ENCODE peak calls at places on chromosomes 2 and 18, in four cellular contexts. O is suprapubic skin, D is right cardiac atrium, E is cardiac muscle cell. H is an unnamed sample.

GRCh38 chr18:8616026-8616401 is 6.8 kb downstream of the RAB12 start:
- DNase-seq in O (no peak), D (no peak), E (no peak), H (no peak)

GRCh38 chr2:181252248-181253148 is 204.7 kb upstream of the ITGA4 start:
- DNase-seq in O (no peak), D (no peak), E (peak; percentile 4), H (no peak)

GRCh38 chr2:160783481-160783880 is 289.9 kb upstream of the RBMS1 start:
- DNase-seq in O (no peak), D (no peak), E (peak; percentile 45), H (no peak)

GRCh38 chr18:8602040-8602439 is 7.2 kb upstream of the RAB12 start:
- DNase-seq in O (no peak), D (no peak), E (no peak), H (no peak)

GRCh38 chr18:43760010-43760409 is 482.7 kb upstream of the SYT4 start:
- DNase-seq in O (no peak), D (no peak), E (no peak), H (no peak)

GRCh38 chr18:45320724-45321123 is 294.6 kb upstream of the SLC14A2 start:
- DNase-seq in O (no peak), D (no peak), E (peak; percentile 40), H (no peak)

GRCh38 chr18:22191986-22192385 is 22.6 kb downstream of the GATA6 start:
- DNase-seq in O (no peak), D (peak; percentile 58), E (peak; percentile 75), H (no peak)

GRCh38 chr2:44168684-44169154 is at the start of gene PPM1B:
- DNase-seq in O (peak; percentile 100), D (peak; percentile 100), E (no peak), H (peak; percentile 100)

GRCh38 chr2:232340171-232340935 is 38.2 kb upstream of the ALPP start:
- DNase-seq in O (no peak), D (no peak), E (no peak), H (no peak)

GRCh38 chr2:189336276-189336975 is 104.8 kb upstream of the WDR75 start:
- DNase-seq in O (no peak), D (no peak), E (no peak), H (no peak)

GRCh38 chr2:163734911-163735691 is 707 bp downstream of the FIGN start:
- DNase-seq in O (no peak), D (no peak), E (peak; percentile 21), H (peak; percentile 20)

GRCh38 chr2:235230809-235231601 is 262.8 kb upstream of the AGAP1 start:
- DNase-seq in O (no peak), D (peak; percentile 70), E (peak; percentile 76), H (no peak)

GRCh38 chr2:168160897-168161296 is 86.5 kb downstream of the STK39 start:
- DNase-seq in O (no peak), D (no peak), E (no peak), H (no peak)

GRCh38 chr2:241876528-241877196 is 7.1 kb downstream of the RTP5 start:
- DNase-seq in O (no peak), D (peak; percentile 49), E (no peak), H (no peak)

GRCh38 chr2:199861116-199861774 is 10.3 kb upstream of the FTCDNL1 start:
- DNase-seq in O (no peak), D (no peak), E (peak; percentile 50), H (no peak)

GRCh38 chr18:41545091-41545888 is 409.7 kb upstream of the PIK3C3 start:
- DNase-seq in O (no peak), D (no peak), E (no peak), H (no peak)

GRCh38 chr2:142323206-142323605 is 192.4 kb upstream of the LRP1B start:
- DNase-seq in O (no peak), D (no peak), E (no peak), H (no peak)

GRCh38 chr2:149365826-149366583 is 35.6 kb downstream of the LYPD6 start:
- DNase-seq in O (no peak), D (no peak), E (peak; percentile 7), H (no peak)

GRCh38 chr2:152740743-152741328 is 22.4 kb downstream of the ARL6IP6 start:
- DNase-seq in O (no peak), D (no peak), E (peak; percentile 77), H (no peak)

GRCh38 chr18:63831080-63831788 is 56.0 kb downstream of the SERPINB7 start:
- DNase-seq in O (no peak), D (no peak), E (peak; percentile 13), H (no peak)

GRCh38 chr2:133843091-133843490 is 274.8 kb upstream of the NCKAP5 start:
- DNase-seq in O (no peak), D (no peak), E (peak; percentile 40), H (no peak)

GRCh38 chr2:230938516-230939065 is 13.5 kb upstream of the GPR55 start:
- DNase-seq in O (no peak), D (no peak), E (no peak), H (no peak)

GRCh38 chr2:121033597-121033996 is 251.4 kb downstream of the TFCP2L1 start:
- DNase-seq in O (no peak), D (no peak), E (no peak), H (no peak)

GRCh38 chr2:234632527-234633391 is 135.9 kb upstream of the ARL4C start:
- DNase-seq in O (no peak), D (no peak), E (peak; percentile 88), H (no peak)

GRCh38 chr2:160380613-160381012 is 113.0 kb downstream of the RBMS1 start:
- DNase-seq in O (no peak), D (peak; percentile 61), E (no peak), H (no peak)

GRCh38 chr2:44974064-44974715 is 32.7 kb downstream of the SIX3 start:
- DNase-seq in O (no peak), D (no peak), E (peak; percentile 50), H (peak; percentile 80)

GRCh38 chr2:241620419-241620769 is 16.6 kb downstream of the THAP4 start:
- DNase-seq in O (no peak), D (no peak), E (peak; percentile 16), H (no peak)

GRCh38 chr2:20620271-20620681 is 30.6 kb downstream of the HS1BP3 start:
- DNase-seq in O (peak; percentile 58), D (peak; percentile 57), E (no peak), H (no peak)

GRCh38 chr18:8366070-8366469 is 243.2 kb upstream of the RAB12 start:
- DNase-seq in O (no peak), D (no peak), E (no peak), H (no peak)

GRCh38 chr18:23671564-23671963 is 8.9 kb upstream of the ANKRD29 start:
- DNase-seq in O (no peak), D (no peak), E (peak; percentile 57), H (no peak)

GRCh38 chr2:212032536-212033219 is 505.9 kb downstream of the ERBB4 start:
- DNase-seq in O (no peak), D (no peak), E (peak; percentile 75), H (no peak)

DNA sequence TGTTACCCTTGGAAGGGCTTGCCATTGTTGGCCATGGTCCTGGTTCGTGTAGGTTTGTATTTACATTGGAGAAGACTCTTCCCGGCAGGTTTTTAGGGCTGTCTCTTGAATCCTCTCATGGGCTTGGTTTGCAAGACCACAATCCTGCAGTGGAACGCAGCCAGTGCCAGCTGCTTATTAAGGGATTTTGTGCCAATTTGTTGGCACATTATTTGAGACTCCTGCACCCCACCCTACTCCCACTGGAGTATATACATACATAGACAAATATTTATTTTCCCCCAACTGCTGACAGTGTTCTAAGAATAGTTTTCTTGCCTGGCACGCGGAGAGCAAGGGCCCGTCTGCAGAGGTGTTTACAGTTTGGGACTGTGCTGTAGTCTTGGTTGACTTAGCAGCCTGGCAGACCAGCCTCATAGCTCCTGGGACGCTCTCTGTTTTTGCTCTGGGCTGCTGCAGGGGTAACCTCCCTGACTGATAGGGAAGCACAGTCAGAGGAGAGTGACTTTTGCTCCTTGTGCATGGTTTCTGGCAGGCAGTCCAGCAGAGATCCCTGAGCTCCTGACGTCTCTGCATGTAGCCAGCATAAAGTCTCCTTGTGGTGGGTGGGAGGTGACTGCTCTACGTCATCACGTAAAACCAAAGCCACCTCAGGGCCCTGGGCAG is 1.9 kb downstream of the LDLRAD4 start:
- DNase-seq in O (no peak), D (peak; percentile 61), E (no peak), H (no peak)
- H3K4me1 ChIP-seq in O (peaks cover 72% of the 10 kb centered on the region), D (peaks cover 28% of the 10 kb centered on the region), E (peaks cover 27% of the 10 kb centered on the region), H (peaks cover 30% of the 10 kb centered on the region)

GRCh38 chr18:79136742-79137141 is 67.5 kb downstream of the ATP9B start:
- DNase-seq in O (no peak), D (no peak), E (no peak), H (no peak)
- H3K4me3 ChIP-seq in O (no peak overlapping the region), D (no peak overlapping the region), E (no peak overlapping the region), H (no peak overlapping the region)

GRCh38 chr18:52343138-52343537 is 3.1 kb downstream of the DCC start:
- DNase-seq in O (no peak), D (no peak), E (no peak), H (no peak)
- H3K27me3 ChIP-seq in O (peaks cover 35% of the 10 kb centered on the region), D (peaks cover 3% of the 10 kb centered on the region), E (peaks cover 49% of the 10 kb centered on the region), H (peaks cover 24% of the 10 kb centered on the region)

GRCh38 chr2:16188256-16188890 is 248.0 kb downstream of the MYCN start:
- DNase-seq in O (no peak), D (no peak), E (no peak), H (no peak)

GRCh38 chr2:16186661-16187516 is 246.5 kb downstream of the MYCN start:
- DNase-seq in O (no peak), D (no peak), E (no peak), H (peak; percentile 76)

GRCh38 chr2:16189019-16189850 is 248.9 kb downstream of the MYCN start:
- DNase-seq in O (no peak), D (no peak), E (no peak), H (peak; percentile 100)

GRCh38 chr2:16185671-16186391 is 245.5 kb downstream of the MYCN start:
- DNase-seq in O (no peak), D (no peak), E (no peak), H (no peak)

DNA sequence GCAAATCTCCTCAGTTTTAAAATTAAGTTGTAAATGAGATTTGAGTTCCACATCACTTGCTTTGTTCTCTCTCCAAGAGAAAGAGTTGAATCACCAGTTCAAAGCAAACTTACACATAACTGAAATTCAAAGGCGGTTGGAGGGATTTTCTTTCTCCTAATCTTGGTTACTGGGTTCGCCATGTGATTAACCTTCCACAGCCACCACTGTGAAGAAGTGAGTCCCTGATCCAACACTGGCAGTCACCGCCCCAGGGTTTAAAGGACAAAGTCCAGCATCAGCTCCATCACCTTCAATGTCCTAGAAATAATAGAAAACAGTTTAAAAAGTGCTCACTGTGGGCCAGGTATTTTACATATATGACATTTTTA is 247.2 kb downstream of the MYCN start:
- DNase-seq in O (no peak), D (no peak), E (no peak), H (no peak)
- H3K4me1 ChIP-seq in O (no peaks in the 10 kb centered on the region), D (no peaks in the 10 kb centered on the region), E (no peaks in the 10 kb centered on the region), H (peaks cover 60% of the 10 kb centered on the region)

GRCh38 chr2:174338155-174338495 is 3.4 kb downstream of the SP9 start:
- DNase-seq in O (no peak), D (no peak), E (no peak), H (no peak)

GRCh38 chr2:174335605-174336402 is 1.1 kb downstream of the SP9 start:
- DNase-seq in O (no peak), D (no peak), E (no peak), H (no peak)

GRCh38 chr2:174338626-174339570 is 4.1 kb downstream of the SP9 start:
- DNase-seq in O (no peak), D (no peak), E (no peak), H (no peak)

GRCh38 chr2:174336403-174337336 is 1.9 kb downstream of the SP9 start:
- DNase-seq in O (no peak), D (no peak), E (no peak), H (peak; percentile 33)

GRCh38 chr2:174337337-174338154 is 2.8 kb downstream of the SP9 start:
- DNase-seq in O (no peak), D (no peak), E (peak; percentile 53), H (no peak)
- H3K4me3 ChIP-seq in O (peak overlapping the region; percentile 53), D (peak overlapping the region; percentile 5), E (peak overlapping the region; percentile 34), H (no peak overlapping the region)